ENCODE peak calls at places on chromosomes 3 and 15, in five cellular contexts. U, V, I, J and A are unnamed samples.

GRCh38 chr3:35638640-35639250 is 580 bp upstream of the ARPP21 start:
- DNase-seq in U (no peak), V (no peak), I (peak), J (no peak), A (no peak)

GRCh38 chr3:185880600-185880999 is 55.8 kb upstream of the IGF2BP2 start:
- DNase-seq in U (no peak), V (no peak), I (no peak), J (no peak), A (no peak)

GRCh38 chr15:94692697-94693096 is 461.3 kb downstream of the MCTP2 start:
- DNase-seq in U (no peak), V (no peak), I (no peak), J (no peak), A (no peak)

GRCh38 chr3:11078826-11079520 is 75.3 kb upstream of the HRH1 start:
- DNase-seq in U (no peak), V (no peak), I (no peak), J (no peak), A (no peak)

GRCh38 chr15:47691896-47692295 is 25.4 kb upstream of the SEMA6D start:
- DNase-seq in U (no peak), V (no peak), I (no peak), J (no peak), A (no peak)

GRCh38 chr3:193928354-193929209 is 207.4 kb upstream of the HES1 start:
- DNase-seq in U (no peak), V (no peak), I (no peak), J (no peak), A (no peak)

GRCh38 chr3:70583682-70584081 is 271.2 kb upstream of the MDFIC2 start:
- DNase-seq in U (no peak), V (no peak), I (no peak), J (no peak), A (no peak)

GRCh38 chr15:75348034-75348562 is 1.3 kb downstream of the NEIL1 start:
- DNase-seq in U (no peak), V (no peak), I (no peak), J (no peak), A (no peak)

GRCh38 chr15:49154799-49155109 is 645 bp downstream of the COPS2 start:
- DNase-seq in U (peak), V (no peak), I (no peak), J (no peak), A (no peak)

GRCh38 chr3:181739628-181740027 is 27.9 kb downstream of the SOX2 start:
- DNase-seq in U (no peak), V (no peak), I (no peak), J (no peak), A (no peak)

GRCh38 chr15:48178612-48178931 is 477 bp upstream of the MYEF2 start:
- DNase-seq in U (no peak), V (no peak), I (no peak), J (no peak), A (no peak)

GRCh38 chr3:129655326-129655725 is 48.9 kb upstream of the PLXND1 start:
- DNase-seq in U (no peak), V (no peak), I (no peak), J (no peak), A (no peak)

GRCh38 chr3:194168994-194169393 is 33.0 kb downstream of the HES1 start:
- DNase-seq in U (no peak), V (no peak), I (no peak), J (no peak), A (no peak)

GRCh38 chr15:25543156-25543555 is 104.3 kb upstream of the UBE3A start:
- DNase-seq in U (no peak), V (no peak), I (peak), J (peak), A (no peak)

GRCh38 chr15:63476229-63476632 is 28.2 kb upstream of the USP3 start:
- DNase-seq in U (peak), V (no peak), I (no peak), J (peak), A (no peak)

GRCh38 chr3:127606981-127607595 is 8.9 kb downstream of the MCM2 start:
- DNase-seq in U (no peak), V (no peak), I (no peak), J (no peak), A (peak)